ENCODE peak calls at places on chromosome 12, in five cellular contexts. H is OCI-LY7, R is brain microvascular endothelial cell, M is mucosa of descending colon, E is Calu3. C is an unnamed sample.

GRCh38 chr12:47397664-47398281 is 308.1 kb downstream of the RPAP3 start:
- DNase-seq in M (no peak), H (peak), R (peak), E (peak), C (peak)

GRCh38 chr12:3771853-3772252 is 18.9 kb upstream of the CRACR2A start:
- DNase-seq in M (no peak), E (no peak), H (no peak), R (no peak), C (no peak)

GRCh38 chr12:93229494-93230310 is 148.0 kb upstream of the NUDT4 start:
- DNase-seq in E (no peak), M (no peak), R (peak), H (no peak), C (no peak)

GRCh38 chr12:5076761-5077160 is 33.1 kb downstream of the KCNA5 start:
- DNase-seq in M (no peak), R (no peak), E (no peak), H (no peak), C (no peak)

GRCh38 chr12:101759396-101760047 is 20.3 kb upstream of the SYCP3 start:
- DNase-seq in H (peak), M (no peak), R (peak), E (peak), C (no peak)

GRCh38 chr12:93959657-93960056 is 188.7 kb upstream of the PLXNC1 start:
- DNase-seq in M (no peak), R (no peak), H (no peak), E (no peak), C (no peak)

GRCh38 chr12:1398673-1399072 is 195.7 kb downstream of the FBXL14 start:
- DNase-seq in E (no peak), R (no peak), M (no peak), H (no peak), C (no peak)

GRCh38 chr12:105931104-105931503 is 207.7 kb downstream of the NUAK1 start:
- DNase-seq in E (no peak), R (no peak), M (no peak), H (no peak), C (no peak)

GRCh38 chr12:132342322-132342721 is 12.9 kb upstream of the GALNT9 start:
- DNase-seq in M (no peak), H (no peak), R (no peak), E (peak), C (peak)

GRCh38 chr12:53219116-53219955 is 12.3 kb upstream of the ITGB7 start:
- DNase-seq in M (peak), H (no peak), E (no peak), R (peak), C (peak)

GRCh38 chr12:5946388-5946787 is 1.3 kb upstream of the ANO2 start:
- DNase-seq in E (no peak), H (no peak), M (no peak), R (no peak), C (no peak)

GRCh38 chr12:57240069-57240921 is 10.7 kb downstream of the STAC3 start:
- DNase-seq in R (no peak), H (peak), E (peak), M (peak), C (peak)

GRCh38 chr12:120956579-120957360 is 21.6 kb upstream of the HNF1A start:
- DNase-seq in H (no peak), M (peak), R (no peak), E (no peak), C (no peak)

GRCh38 chr12:124914392-124915248 is at the start of gene UBC:
- DNase-seq in E (peak), H (peak), M (peak), R (peak), C (peak)

GRCh38 chr12:65308001-65308400 is 29.5 kb downstream of the MSRB3 start:
- DNase-seq in R (no peak), E (no peak), H (no peak), M (no peak), C (no peak)

DNA sequence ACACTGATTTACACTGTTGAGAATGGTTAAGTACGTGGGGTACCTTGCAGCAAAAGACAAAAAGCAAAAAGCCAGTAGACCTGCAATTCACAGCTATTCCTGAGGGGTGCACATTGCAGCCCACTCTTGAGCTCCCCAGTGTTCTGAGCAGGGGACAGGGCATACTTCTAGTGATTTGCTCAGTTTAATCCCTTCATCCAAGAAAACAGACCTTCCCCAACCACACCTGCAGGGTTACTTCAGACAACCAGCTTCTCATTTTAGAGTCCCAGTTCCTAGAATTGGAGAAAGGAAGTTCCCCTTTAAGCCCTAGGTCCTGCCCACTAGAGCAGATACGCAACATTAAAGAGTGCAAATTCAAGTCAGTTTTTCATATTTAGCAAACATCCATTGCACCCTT is 3.6 kb upstream of the WSB2 start:
- DNase-seq in M (no peak), R (no peak), E (no peak), H (peak), C (peak)
- TF ChIP-seq CTCF in M (no peak), R (peak), E (no peak), H (peak), C (peak)

GRCh38 chr12:116882742-116883141 is 1.5 kb upstream of the HRK start:
- DNase-seq in E (no peak), R (peak), H (peak), M (no peak), C (no peak)
- TF ChIP-seq CTCF in E (no peak), R (peak), H (peak), M (no peak), C (no peak)

GRCh38 chr12:113149361-113150150 is at the start of gene CFAP73:
- DNase-seq in H (no peak), M (peak), R (peak), E (peak), C (peak)
- TF ChIP-seq CTCF in H (no peak), M (no peak), R (no peak), E (peak), C (no peak)

GRCh38 chr12:10974965-10975364 is 11.7 kb downstream of the TAS2R50 start:
- DNase-seq in E (no peak), R (no peak), H (no peak), M (no peak), C (no peak)
- TF ChIP-seq CTCF in E (no peak), R (no peak), H (no peak), M (no peak), C (no peak)

C was measured in activated CD8-positive, alpha-beta T cell treated with anti-CD3 and anti-CD28 coated beads for 36 hours.